ENCODE peak calls at places on chromosomes 5 and 9, in five cellular contexts. One of them, this sample, is unnamed. For H3K4me1, the result is how much of the 10 kb centered on the place peaks cover.

GRCh38 chr5:175517824-175518450 is 39.6 kb downstream of the SFXN1 start:
- DNase-seq in right atrium auricular region: no peak
- DNase-seq in A673: no peak
- DNase-seq in HepG2: no peak
- DNase-seq in SK-N-SH: no peak
- DNase-seq in this sample: no peak

GRCh38 chr5:79263290-79263689 is 27.4 kb downstream of the JMY start:
- DNase-seq in right atrium auricular region: no peak
- DNase-seq in A673: no peak
- DNase-seq in HepG2: no peak
- DNase-seq in SK-N-SH: no peak
- DNase-seq in this sample: no peak

GRCh38 chr5:33888582-33888981 is 3.2 kb downstream of the ADAMTS12 start:
- DNase-seq in right atrium auricular region: no peak
- DNase-seq in A673: no peak
- DNase-seq in HepG2: no peak
- DNase-seq in SK-N-SH: no peak
- DNase-seq in this sample: no peak

GRCh38 chr5:3212869-3213268 is 382.8 kb upstream of the IRX1 start:
- DNase-seq in right atrium auricular region: no peak
- DNase-seq in A673: no peak
- DNase-seq in HepG2: no peak
- DNase-seq in SK-N-SH: no peak
- DNase-seq in this sample: no peak

GRCh38 chr5:44949687-44950086 is 140.9 kb downstream of the MRPS30 start:
- DNase-seq in right atrium auricular region: no peak
- DNase-seq in A673: no peak
- DNase-seq in HepG2: no peak
- DNase-seq in SK-N-SH: no peak
- DNase-seq in this sample: no peak

GRCh38 chr5:8908055-8908683 is 637.7 kb downstream of the SEMA5A start:
- DNase-seq in right atrium auricular region: no peak
- DNase-seq in A673: peak
- DNase-seq in HepG2: no peak
- DNase-seq in SK-N-SH: peak
- DNase-seq in this sample: no peak

GRCh38 chr5:132022737-132023136 is 11.3 kb upstream of the ACSL6 start:
- DNase-seq in right atrium auricular region: no peak
- DNase-seq in A673: no peak
- DNase-seq in HepG2: no peak
- DNase-seq in SK-N-SH: no peak
- DNase-seq in this sample: no peak

GRCh38 chr5:169335806-169336205 is 34.9 kb upstream of the SLIT3 start:
- DNase-seq in right atrium auricular region: no peak
- DNase-seq in A673: no peak
- DNase-seq in HepG2: no peak
- DNase-seq in SK-N-SH: no peak
- DNase-seq in this sample: no peak

GRCh38 chr9:112831281-112831851 is 59.3 kb downstream of the SLC46A2 start:
- DNase-seq in right atrium auricular region: peak
- DNase-seq in A673: no peak
- DNase-seq in HepG2: no peak
- DNase-seq in SK-N-SH: no peak
- DNase-seq in this sample: no peak

GRCh38 chr9:97660345-97660744 is 26.7 kb downstream of the NCBP1 start:
- DNase-seq in right atrium auricular region: no peak
- DNase-seq in A673: no peak
- DNase-seq in HepG2: no peak
- DNase-seq in SK-N-SH: no peak
- DNase-seq in this sample: no peak

GRCh38 chr5:102946971-102947370 is 173.0 kb downstream of the GIN1 start:
- DNase-seq in right atrium auricular region: no peak
- DNase-seq in A673: no peak
- DNase-seq in HepG2: no peak
- DNase-seq in SK-N-SH: no peak
- DNase-seq in this sample: no peak

GRCh38 chr5:157335534-157336422 is 69.9 kb downstream of the CYFIP2 start:
- DNase-seq in right atrium auricular region: no peak
- DNase-seq in A673: no peak
- DNase-seq in HepG2: no peak
- DNase-seq in SK-N-SH: no peak
- DNase-seq in this sample: no peak

GRCh38 chr9:118463419-118463818 is 759.2 kb downstream of the TLR4 start:
- DNase-seq in right atrium auricular region: no peak
- DNase-seq in A673: no peak
- DNase-seq in HepG2: no peak
- DNase-seq in SK-N-SH: no peak
- DNase-seq in this sample: no peak

GRCh38 chr9:112112941-112113399 is 62.1 kb downstream of the SUSD1 start:
- DNase-seq in right atrium auricular region: no peak
- DNase-seq in A673: peak
- DNase-seq in HepG2: peak
- DNase-seq in SK-N-SH: peak
- DNase-seq in this sample: no peak

GRCh38 chr5:141822134-141822533 is 56.1 kb downstream of the PCDH1 start:
- DNase-seq in right atrium auricular region: no peak
- DNase-seq in A673: peak
- DNase-seq in HepG2: no peak
- DNase-seq in SK-N-SH: no peak
- DNase-seq in this sample: no peak

GRCh38 chr9:33619666-33620404 is 95.8 kb downstream of the ANKRD18B start:
- DNase-seq in right atrium auricular region: no peak
- DNase-seq in A673: peak
- DNase-seq in HepG2: peak
- DNase-seq in SK-N-SH: no peak
- DNase-seq in this sample: no peak

GRCh38 chr5:157186309-157187045 is 5.8 kb downstream of the ITK start:
- DNase-seq in right atrium auricular region: peak
- DNase-seq in A673: no peak
- DNase-seq in HepG2: no peak
- DNase-seq in SK-N-SH: no peak
- DNase-seq in this sample: no peak

GRCh38 chr5:757931-758697 is 26.4 kb downstream of the ZDHHC11B start:
- DNase-seq in right atrium auricular region: peak
- DNase-seq in A673: no peak
- DNase-seq in HepG2: peak
- DNase-seq in SK-N-SH: peak
- DNase-seq in this sample: no peak

GRCh38 chr9:83456226-83456625 is 82.0 kb downstream of the FRMD3 start:
- DNase-seq in right atrium auricular region: no peak
- DNase-seq in A673: no peak
- DNase-seq in HepG2: no peak
- DNase-seq in SK-N-SH: no peak
- DNase-seq in this sample: no peak

GRCh38 chr9:7165350-7165937 is 407.7 kb downstream of the KDM4C start:
- DNase-seq in right atrium auricular region: no peak
- DNase-seq in A673: no peak
- DNase-seq in HepG2: no peak
- DNase-seq in SK-N-SH: no peak
- DNase-seq in this sample: no peak

GRCh38 chr5:150278916-150279315 is 10.7 kb downstream of the CAMK2A start:
- DNase-seq in right atrium auricular region: no peak
- DNase-seq in A673: no peak
- DNase-seq in HepG2: no peak
- DNase-seq in SK-N-SH: no peak
- DNase-seq in this sample: no peak

GRCh38 chr9:94941211-94941875 is 214.8 kb downstream of the AOPEP start:
- DNase-seq in right atrium auricular region: no peak
- DNase-seq in A673: no peak
- DNase-seq in HepG2: peak
- DNase-seq in SK-N-SH: no peak
- DNase-seq in this sample: no peak

GRCh38 chr5:85512896-85513295 is 1104.8 kb upstream of the COX7C start:
- DNase-seq in right atrium auricular region: no peak
- DNase-seq in A673: no peak
- DNase-seq in HepG2: no peak
- DNase-seq in SK-N-SH: no peak
- DNase-seq in this sample: no peak

DNA sequence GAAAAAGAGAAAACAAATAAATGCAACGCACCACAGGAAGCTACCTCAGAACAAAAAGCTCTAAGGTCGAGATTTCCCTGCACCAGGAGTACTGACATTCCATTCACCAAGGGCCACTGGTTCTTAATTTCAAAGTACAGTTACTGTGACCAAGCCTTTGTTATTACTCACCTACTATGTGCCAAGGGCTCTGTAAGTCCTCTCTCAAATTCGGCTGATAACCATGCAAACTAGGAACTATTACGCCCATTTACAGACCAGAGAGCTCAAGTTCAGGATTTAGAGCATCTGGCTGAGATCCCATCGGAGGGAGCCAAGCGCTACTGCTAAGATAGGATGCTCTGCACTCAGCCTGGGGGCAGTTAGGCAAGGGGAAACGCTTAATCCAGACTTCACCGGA is 5.6 kb downstream of the MYO10 start:
- DNase-seq in right atrium auricular region: no peak
- DNase-seq in A673: no peak
- DNase-seq in HepG2: no peak
- DNase-seq in SK-N-SH: no peak
- DNase-seq in this sample: no peak
- H3K27ac ChIP-seq in right atrium auricular region: no peak
- H3K27ac ChIP-seq in A673: peak
- H3K27ac ChIP-seq in HepG2: no peak
- H3K27ac ChIP-seq in SK-N-SH: no peak
- H3K27ac ChIP-seq in this sample: no peak

GRCh38 chr5:167244583-167244982 is 1046.9 kb upstream of the WWC1 start:
- DNase-seq in right atrium auricular region: no peak
- DNase-seq in A673: peak
- DNase-seq in HepG2: no peak
- DNase-seq in SK-N-SH: peak
- DNase-seq in this sample: no peak
- TF ChIP-seq CTCF in right atrium auricular region: no peak
- TF ChIP-seq CTCF in A673: peak
- TF ChIP-seq CTCF in HepG2: no peak
- TF ChIP-seq CTCF in SK-N-SH: peak
- TF ChIP-seq CTCF in this sample: no peak

GRCh38 chr5:124704594-124705284 is 41.7 kb downstream of the ZNF608 start:
- DNase-seq in right atrium auricular region: no peak
- DNase-seq in A673: no peak
- DNase-seq in HepG2: peak
- DNase-seq in SK-N-SH: no peak
- DNase-seq in this sample: no peak
- H3K4me1 ChIP-seq in right atrium auricular region: half or more
- H3K4me1 ChIP-seq in A673: under half
- H3K4me1 ChIP-seq in HepG2: under half
- H3K4me1 ChIP-seq in SK-N-SH: under half
- H3K4me1 ChIP-seq in this sample: under half

GRCh38 chr5:146671561-146671960 is 155.6 kb upstream of the GPR151 start:
- DNase-seq in right atrium auricular region: no peak
- DNase-seq in A673: no peak
- DNase-seq in HepG2: no peak
- DNase-seq in SK-N-SH: no peak
- DNase-seq in this sample: no peak

GRCh38 chr5:146680846-146681585 is 165.0 kb upstream of the GPR151 start:
- DNase-seq in right atrium auricular region: no peak
- DNase-seq in A673: no peak
- DNase-seq in HepG2: no peak
- DNase-seq in SK-N-SH: no peak
- DNase-seq in this sample: no peak

GRCh38 chr5:146681586-146681945 is 165.6 kb upstream of the GPR151 start:
- DNase-seq in right atrium auricular region: no peak
- DNase-seq in A673: no peak
- DNase-seq in HepG2: no peak
- DNase-seq in SK-N-SH: no peak
- DNase-seq in this sample: no peak

GRCh38 chr5:146675700-146676099 is 159.7 kb upstream of the GPR151 start:
- DNase-seq in right atrium auricular region: no peak
- DNase-seq in A673: no peak
- DNase-seq in HepG2: no peak
- DNase-seq in SK-N-SH: no peak
- DNase-seq in this sample: no peak
- H3K27ac ChIP-seq in right atrium auricular region: no peak
- H3K27ac ChIP-seq in A673: no peak
- H3K27ac ChIP-seq in HepG2: no peak
- H3K27ac ChIP-seq in SK-N-SH: no peak
- H3K27ac ChIP-seq in this sample: no peak

GRCh38 chr9:14322211-14323082 is 8.5 kb upstream of the NFIB start:
- DNase-seq in right atrium auricular region: peak
- DNase-seq in A673: peak
- DNase-seq in HepG2: peak
- DNase-seq in SK-N-SH: peak
- DNase-seq in this sample: no peak
- TF ChIP-seq CTCF in right atrium auricular region: no peak
- TF ChIP-seq CTCF in A673: no peak
- TF ChIP-seq CTCF in HepG2: peak
- TF ChIP-seq CTCF in SK-N-SH: peak
- TF ChIP-seq CTCF in this sample: no peak

DNA sequence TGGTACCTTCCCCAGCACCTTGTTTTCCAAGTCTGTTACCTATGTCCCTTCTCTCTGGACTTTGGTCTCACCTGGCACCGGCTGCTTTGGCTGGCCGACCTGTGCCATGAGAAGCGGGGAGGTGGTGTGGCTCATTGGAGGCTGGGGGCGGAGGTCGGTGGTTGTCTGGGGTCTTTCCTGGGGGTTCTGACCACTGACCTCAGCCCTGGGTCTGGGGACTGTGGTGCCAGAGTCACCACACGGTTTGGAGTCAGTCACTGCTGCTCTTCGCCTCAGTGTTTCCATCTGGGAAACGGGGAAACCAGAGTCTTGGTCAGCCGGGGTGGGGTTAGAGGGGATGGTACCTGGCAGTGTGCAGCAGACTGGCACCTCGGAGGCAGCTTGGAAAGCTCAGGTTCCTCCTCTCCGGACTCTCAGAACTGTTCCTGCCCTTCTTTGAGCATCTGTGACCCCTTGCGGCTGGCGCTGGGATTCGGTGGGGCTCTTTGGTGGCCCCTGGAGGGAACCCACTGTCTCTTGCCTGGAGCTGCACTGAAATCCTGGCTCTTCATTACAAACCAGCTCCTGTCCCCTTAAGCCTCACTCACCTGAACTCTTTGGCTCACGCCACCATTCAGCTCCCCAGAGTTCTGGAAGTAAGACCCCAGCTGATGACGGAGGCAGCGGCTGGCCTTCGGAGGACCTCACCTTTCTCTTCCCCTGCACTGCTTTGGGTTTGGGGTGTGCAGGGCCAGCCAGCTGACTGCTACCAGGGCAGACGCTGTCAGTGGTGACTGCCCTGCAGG is 4.1 kb upstream of the RXRA start:
- DNase-seq in right atrium auricular region: no peak
- DNase-seq in A673: no peak
- DNase-seq in HepG2: no peak
- DNase-seq in SK-N-SH: no peak
- DNase-seq in this sample: no peak
- H3K4me1 ChIP-seq in right atrium auricular region: under half
- H3K4me1 ChIP-seq in A673: under half
- H3K4me1 ChIP-seq in HepG2: half or more
- H3K4me1 ChIP-seq in SK-N-SH: under half
- H3K4me1 ChIP-seq in this sample: under half

DNA sequence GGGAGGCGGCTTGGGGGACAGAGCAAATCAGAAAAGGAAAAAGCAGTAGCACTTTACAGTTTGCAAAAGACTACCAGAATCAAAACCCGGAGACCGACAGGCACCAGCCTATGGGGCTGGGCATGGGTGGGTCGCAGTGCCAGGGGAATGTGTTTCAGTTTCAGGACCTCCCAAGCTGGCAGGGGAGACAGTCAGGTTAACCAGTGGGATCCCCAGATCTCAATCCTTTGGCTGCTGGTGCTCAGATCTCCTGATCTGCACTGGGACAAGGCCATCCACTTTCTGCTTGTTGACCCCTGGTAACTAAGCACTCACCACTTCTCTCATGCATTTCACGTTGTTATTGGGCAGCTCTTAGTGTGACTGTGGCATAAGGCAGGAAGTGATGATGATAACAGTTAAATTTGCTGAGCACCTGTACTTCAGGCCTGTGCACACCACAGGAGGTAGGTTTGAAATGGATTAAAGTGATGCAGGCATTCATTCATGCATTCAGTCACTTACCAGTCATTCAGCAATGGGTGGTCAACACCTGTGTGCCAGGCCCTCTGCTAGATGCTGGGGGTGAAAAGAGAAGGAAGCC is 42.2 kb upstream of the STXBP1 start:
- DNase-seq in right atrium auricular region: no peak
- DNase-seq in A673: no peak
- DNase-seq in HepG2: no peak
- DNase-seq in SK-N-SH: no peak
- DNase-seq in this sample: no peak
- H3K27ac ChIP-seq in right atrium auricular region: peak
- H3K27ac ChIP-seq in A673: peak
- H3K27ac ChIP-seq in HepG2: no peak
- H3K27ac ChIP-seq in SK-N-SH: peak
- H3K27ac ChIP-seq in this sample: peak